ENCODE peak calls at places on chromosomes 13 and 19, in six cellular contexts. F is MCF 10A; S is astrocyte of the spinal cord; L is activated CD8-positive, alpha-beta T cell treated with anti-CD3 and anti-CD28 coated beads for 36 hours; X is foreskin fibroblast; D is heart left ventricle. W is an unnamed sample.

GRCh38 chr19:2663920-2664571 is 38.4 kb downstream of the GNG7 start:
- DNase-seq in F (no peak), X (no peak), S (no peak), L (peak; percentile 12), D (peak; percentile 87), W (no peak)

GRCh38 chr19:39679056-39679790 is 23.5 kb downstream of the LGALS16 start:
- DNase-seq in F (no peak), L (peak; percentile 63), X (no peak), S (no peak), D (no peak), W (no peak)

GRCh38 chr13:110902370-110902769 is 12.5 kb downstream of the ANKRD10 start:
- DNase-seq in F (no peak), X (no peak), L (no peak), D (no peak), S (no peak), W (no peak)

GRCh38 chr13:96141032-96141431 is 51.1 kb downstream of the HS6ST3 start:
- DNase-seq in D (no peak), L (no peak), S (peak; percentile 34), X (peak; percentile 5), F (peak; percentile 52), W (no peak)

GRCh38 chr13:37526710-37527446 is 71.7 kb downstream of the POSTN start:
- DNase-seq in X (peak; percentile 37), D (no peak), F (no peak), L (no peak), S (peak; percentile 65), W (no peak)

GRCh38 chr13:24063281-24063851 is 97.2 kb upstream of the SPATA13 start:
- DNase-seq in F (no peak), D (no peak), S (no peak), L (peak; percentile 54), X (no peak), W (no peak)

GRCh38 chr19:46299695-46300094 is 2.9 kb downstream of the HIF3A start:
- DNase-seq in X (no peak), S (no peak), L (no peak), D (no peak), F (peak; percentile 27), W (no peak)

GRCh38 chr19:43408043-43408442 is 6.6 kb upstream of the TEX101 start:
- DNase-seq in D (no peak), L (no peak), F (no peak), S (no peak), X (no peak), W (no peak)

GRCh38 chr13:45996631-45997030 is 55.9 kb downstream of the ZC3H13 start:
- DNase-seq in L (no peak), D (no peak), F (no peak), X (no peak), S (no peak), W (no peak)

GRCh38 chr13:79187917-79188699 is 217.9 kb downstream of the RBM26 start:
- DNase-seq in L (no peak), X (no peak), S (no peak), F (no peak), D (no peak), W (no peak)

GRCh38 chr13:96090240-96091101 is 564 bp downstream of the HS6ST3 start:
- DNase-seq in F (no peak), D (peak; percentile 57), S (peak; percentile 7), X (peak; percentile 12), L (no peak), W (no peak)

GRCh38 chr13:48749699-48750473 is 96.2 kb downstream of the CYSLTR2 start:
- DNase-seq in D (peak; percentile 86), X (peak; percentile 98), F (peak; percentile 99), S (peak; percentile 98), L (peak; percentile 93), W (no peak)

GRCh38 chr13:101529419-101529818 is 76.9 kb downstream of the ITGBL1 start:
- DNase-seq in X (peak; percentile 81), S (peak; percentile 91), L (peak; percentile 44), F (peak; percentile 40), D (no peak), W (no peak)

GRCh38 chr13:60613080-60613479 is 216.1 kb downstream of the TDRD3 start:
- DNase-seq in F (no peak), X (no peak), S (no peak), L (no peak), D (no peak), W (no peak)

GRCh38 chr19:13729859-13730258 is 34.5 kb upstream of the MRI1 start:
- DNase-seq in L (no peak), S (peak; percentile 20), F (no peak), D (no peak), X (no peak), W (no peak)

GRCh38 chr19:55670280-55671053 is 4.6 kb upstream of the EPN1 start:
- DNase-seq in X (no peak), S (no peak), F (no peak), D (no peak), L (no peak), W (no peak)

GRCh38 chr19:44762033-44762432 is 13.5 kb downstream of the BCL3 start:
- DNase-seq in F (no peak), X (no peak), D (no peak), S (no peak), L (no peak), W (no peak)

GRCh38 chr13:20426766-20427448 is 98.8 kb downstream of the CRYL1 start:
- DNase-seq in L (no peak), S (no peak), F (no peak), D (no peak), X (peak; percentile 44), W (no peak)

GRCh38 chr13:42099962-42100675 is 51.7 kb downstream of the DGKH start:
- DNase-seq in F (no peak), X (no peak), S (no peak), L (no peak), D (no peak), W (no peak)

GRCh38 chr19:10219678-10220077 is 11.5 kb downstream of the S1PR2 start:
- DNase-seq in S (no peak), F (peak; percentile 51), D (no peak), X (peak; percentile 39), L (peak; percentile 62), W (no peak)

GRCh38 chr13:63481334-63481733 is 2065.7 kb upstream of the PCDH20 start:
- DNase-seq in S (peak; percentile 13), F (peak; percentile 21), L (no peak), D (no peak), X (no peak), W (no peak)

GRCh38 chr13:62837895-62838294 is 1422.2 kb upstream of the PCDH20 start:
- DNase-seq in X (peak; percentile 66), S (peak; percentile 63), F (peak; percentile 36), L (no peak), D (no peak), W (no peak)

GRCh38 chr19:41877490-41877876 is 404 bp downstream of the CD79A start:
- DNase-seq in X (no peak), L (peak; percentile 33), D (no peak), F (no peak), S (no peak), W (no peak)

GRCh38 chr13:101575591-101575990 is 123.1 kb downstream of the ITGBL1 start:
- DNase-seq in F (peak; percentile 22), X (no peak), L (no peak), S (no peak), D (no peak), W (no peak)

GRCh38 chr19:405138-405965 is 3.6 kb downstream of the C2CD4C start:
- DNase-seq in D (peak; percentile 57), X (no peak), S (no peak), L (no peak), F (no peak), W (peak; percentile 26)

GRCh38 chr13:30698023-30698422 is 37.3 kb upstream of the ALOX5AP start:
- DNase-seq in L (no peak), F (no peak), S (peak; percentile 90), D (no peak), X (no peak), W (no peak)

GRCh38 chr13:111423168-111423785 is 102.8 kb downstream of the TEX29 start:
- DNase-seq in L (no peak), S (no peak), X (no peak), F (peak; percentile 89), D (no peak), W (no peak)

GRCh38 chr19:28061111-28061510 is 1151.8 kb downstream of the UQCRFS1 start:
- DNase-seq in X (no peak), L (no peak), F (no peak), D (no peak), S (no peak), W (no peak)

GRCh38 chr13:45545686-45546409 is 69.7 kb downstream of the ERICH6B start:
- DNase-seq in X (no peak), L (no peak), D (no peak), F (no peak), S (no peak), W (no peak)

GRCh38 chr13:24097064-24097463 is 63.5 kb upstream of the SPATA13 start:
- DNase-seq in F (peak; percentile 40), X (peak; percentile 32), D (no peak), S (peak; percentile 41), L (peak; percentile 83), W (no peak)

GRCh38 chr19:51367565-51368365 is 1.0 kb downstream of the CLDND2 start:
- DNase-seq in L (peak; percentile 100), X (peak; percentile 99), F (peak; percentile 98), D (peak; percentile 100), S (peak; percentile 99), W (peak; percentile 92)
- TF ChIP-seq CTCF in L (no peak), X (no peak), F (no peak), D (no peak), S (no peak), W (no peak)

GRCh38 chr19:12294308-12295158 is at the start of gene ZNF44:
- DNase-seq in X (peak; percentile 93), D (peak; percentile 98), F (peak; percentile 99), S (peak; percentile 93), L (peak; percentile 99), W (peak; percentile 91)
- TF ChIP-seq CTCF in X (no peak), D (no peak), F (no peak), S (no peak), L (no peak), W (no peak)

GRCh38 chr19:33845498-33845897 is 48.8 kb downstream of the KCTD15 start:
- DNase-seq in L (no peak), X (no peak), F (no peak), D (no peak), S (no peak), W (no peak)
- TF ChIP-seq CTCF in L (no peak), X (no peak), F (no peak), D (no peak), S (no peak), W (no peak)

GRCh38 chr19:18496167-18496979 is 25.5 kb downstream of the ELL start:
- DNase-seq in D (no peak), S (peak; percentile 32), F (peak; percentile 86), L (peak; percentile 80), X (peak; percentile 62), W (no peak)
- TF ChIP-seq CTCF in D (no peak), S (peak; percentile 16), F (peak; percentile 10), L (no peak), X (no peak), W (no peak)

GRCh38 chr19:29966594-29967249 is 24.7 kb downstream of the URI1 start:
- DNase-seq in X (no peak), F (peak; percentile 18), L (no peak), D (no peak), S (peak; percentile 47), W (no peak)
- TF ChIP-seq CTCF in X (no peak), F (peak; percentile 17), L (no peak), D (peak; percentile 11), S (peak; percentile 32), W (peak; percentile 23)

W was measured in D721Med.